ENCODE peak calls at places on chromosomes 13 and 19, in four cellular contexts. B is tibial nerve, R is left ventricle myocardium superior, G is NCI-H2171. O is an unnamed sample.

GRCh38 chr13:30998548-30999140 is 66.2 kb downstream of the TEX26 start:
- DNase-seq in B (no peak), R (no peak), G (peak), O (no peak)

GRCh38 chr13:102962430-102962829 is 103.8 kb downstream of the SLC10A2 start:
- DNase-seq in B (no peak), R (no peak), G (no peak), O (no peak)

GRCh38 chr19:39996218-39996810 is 546 bp upstream of the ZNF546 start:
- DNase-seq in B (no peak), R (no peak), G (peak), O (no peak)

GRCh38 chr13:88085036-88085435 is 413.9 kb downstream of the SLITRK5 start:
- DNase-seq in B (no peak), R (no peak), G (no peak), O (no peak)

GRCh38 chr19:51271015-51271600 is 20.2 kb downstream of the SIGLECL1 start:
- DNase-seq in B (no peak), R (peak), G (no peak), O (no peak)

GRCh38 chr19:2173841-2174577 is 10.3 kb downstream of the DOT1L start:
- DNase-seq in B (no peak), R (no peak), G (no peak), O (no peak)

GRCh38 chr13:107942030-107942617 is 273.2 kb downstream of the LIG4 start:
- DNase-seq in B (no peak), R (no peak), G (no peak), O (no peak)

GRCh38 chr13:95643471-95643813 is 1.1 kb downstream of the DZIP1 start:
- DNase-seq in B (no peak), R (no peak), G (no peak), O (peak)

GRCh38 chr13:27362064-27362751 is 62.2 kb upstream of the GTF3A start:
- DNase-seq in B (peak), R (peak), G (no peak), O (peak)

GRCh38 chr13:44971656-44972595 is 17.3 kb downstream of the NUFIP1 start:
- DNase-seq in B (no peak), R (no peak), G (no peak), O (no peak)

GRCh38 chr13:51125495-51126226 is 14.6 kb upstream of the C13orf42 start:
- DNase-seq in B (no peak), R (peak), G (peak), O (peak)

GRCh38 chr19:18198374-18198773 is 5.4 kb downstream of the MPV17L2 start:
- DNase-seq in B (no peak), R (no peak), G (no peak), O (no peak)

GRCh38 chr19:16627194-16627927 is 643 bp downstream of the MED26 start:
- DNase-seq in B (no peak), R (peak), G (no peak), O (no peak)

GRCh38 chr13:49444517-49445395 is 682 bp downstream of the SETDB2 start:
- DNase-seq in B (no peak), R (no peak), G (no peak), O (no peak)

GRCh38 chr13:76397413-76397812 is 488.8 kb downstream of the KCTD12 start:
- DNase-seq in B (no peak), R (no peak), G (no peak), O (no peak)

GRCh38 chr13:49220035-49220855 is at the start of gene MLNR:
- DNase-seq in B (no peak), R (peak), G (peak), O (no peak)

O was measured in uterus.